ENCODE peak calls at places on chromosomes 3 and 15, in five cellular contexts. Y is IMR-90, G is lung, P is ovary, Q is pancreas. T is an unnamed sample.
A peak's percentile ranks its signal among the peaks of the same experiment; 100 is the strongest.

GRCh38 chr15:35549567-35549966 is 3.6 kb upstream of the DPH6 start:
- DNase-seq in Y (no peak), G (no peak), P (no peak), Q (no peak), T (no peak)

GRCh38 chr3:158057666-158058065 is 48.6 kb downstream of the SHOX2 start:
- DNase-seq in Y (no peak), G (no peak), P (no peak), Q (no peak), T (no peak)

GRCh38 chr3:179811321-179812095 is 158.7 kb downstream of the USP13 start:
- DNase-seq in Y (peak; percentile 93), G (peak; percentile 51), P (peak; percentile 43), Q (no peak), T (peak; percentile 12)

GRCh38 chr3:12963184-12963868 is 109.9 kb downstream of the IQSEC1 start:
- DNase-seq in Y (no peak), G (no peak), P (no peak), Q (no peak), T (no peak)

GRCh38 chr15:85539491-85539890 is 159.1 kb downstream of the AKAP13 start:
- DNase-seq in Y (no peak), G (no peak), P (no peak), Q (no peak), T (no peak)

GRCh38 chr15:47066386-47066785 is 650.9 kb upstream of the SEMA6D start:
- DNase-seq in Y (no peak), G (no peak), P (no peak), Q (no peak), T (no peak)

GRCh38 chr15:75584121-75584520 is 5.0 kb upstream of the PTPN9 start:
- DNase-seq in Y (peak; percentile 24), G (no peak), P (no peak), Q (no peak), T (peak; percentile 51)

GRCh38 chr3:114902691-114903101 is 244.4 kb downstream of the ZBTB20 start:
- DNase-seq in Y (peak; percentile 4), G (no peak), P (no peak), Q (no peak), T (peak; percentile 26)

GRCh38 chr3:108117245-108117644 is 26.4 kb upstream of the CD47 start:
- DNase-seq in Y (peak; percentile 51), G (no peak), P (no peak), Q (no peak), T (no peak)

GRCh38 chr3:116000315-116000714 is 377.0 kb downstream of the GAP43 start:
- DNase-seq in Y (peak; percentile 99), G (no peak), P (peak; percentile 18), Q (no peak), T (no peak)

GRCh38 chr15:56805466-56806146 is 72.3 kb upstream of the ZNF280D start:
- DNase-seq in Y (peak; percentile 87), G (no peak), P (peak; percentile 59), Q (no peak), T (no peak)

GRCh38 chr3:129936757-129937156 is 37.8 kb upstream of the TRH start:
- DNase-seq in Y (peak; percentile 28), G (peak; percentile 55), P (peak; percentile 48), Q (no peak), T (peak; percentile 32)

GRCh38 chr3:146160964-146161724 is at the start of gene PLOD2:
- DNase-seq in Y (peak; percentile 92), G (peak; percentile 75), P (peak; percentile 82), Q (peak; percentile 93), T (peak; percentile 85)

GRCh38 chr3:184472723-184473419 is 88.7 kb upstream of the EPHB3 start:
- DNase-seq in Y (no peak), G (no peak), P (peak; percentile 43), Q (no peak), T (peak; percentile 33)

GRCh38 chr3:144415492-144415891 is 443.9 kb downstream of the DIPK2A start:
- DNase-seq in Y (no peak), G (no peak), P (no peak), Q (no peak), T (no peak)

GRCh38 chr15:34837246-34838016 is 42.1 kb upstream of the ACTC1 start:
- DNase-seq in Y (peak; percentile 95), G (no peak), P (no peak), Q (no peak), T (peak; percentile 79)

GRCh38 chr15:89089316-89090230 is 1.3 kb downstream of the ABHD2 start:
- DNase-seq in Y (no peak), G (no peak), P (no peak), Q (no peak), T (no peak)

GRCh38 chr15:41490355-41490754 is 3.3 kb upstream of the ITPKA start:
- DNase-seq in Y (peak; percentile 99), G (no peak), P (no peak), Q (no peak), T (no peak)

GRCh38 chr3:127448161-127448561 is 142.4 kb downstream of the TPRA1 start:
- DNase-seq in Y (no peak), G (no peak), P (no peak), Q (peak; percentile 17), T (no peak)

GRCh38 chr15:70974004-70974832 is 81.6 kb downstream of the LRRC49 start:
- DNase-seq in Y (peak; percentile 83), G (no peak), P (no peak), Q (no peak), T (no peak)

GRCh38 chr15:62298811-62299210 is 133.7 kb upstream of the C2CD4B start:
- DNase-seq in Y (no peak), G (no peak), P (no peak), Q (no peak), T (peak; percentile 67)

GRCh38 chr15:62301993-62302665 is 137.0 kb upstream of the C2CD4B start:
- DNase-seq in Y (peak; percentile 1), G (no peak), P (no peak), Q (no peak), T (peak; percentile 60)

GRCh38 chr15:62296756-62297507 is 131.8 kb upstream of the C2CD4B start:
- DNase-seq in Y (no peak), G (no peak), P (no peak), Q (no peak), T (no peak)

GRCh38 chr15:62297933-62298332 is 132.8 kb upstream of the C2CD4B start:
- DNase-seq in Y (no peak), G (no peak), P (no peak), Q (no peak), T (no peak)

DNA sequence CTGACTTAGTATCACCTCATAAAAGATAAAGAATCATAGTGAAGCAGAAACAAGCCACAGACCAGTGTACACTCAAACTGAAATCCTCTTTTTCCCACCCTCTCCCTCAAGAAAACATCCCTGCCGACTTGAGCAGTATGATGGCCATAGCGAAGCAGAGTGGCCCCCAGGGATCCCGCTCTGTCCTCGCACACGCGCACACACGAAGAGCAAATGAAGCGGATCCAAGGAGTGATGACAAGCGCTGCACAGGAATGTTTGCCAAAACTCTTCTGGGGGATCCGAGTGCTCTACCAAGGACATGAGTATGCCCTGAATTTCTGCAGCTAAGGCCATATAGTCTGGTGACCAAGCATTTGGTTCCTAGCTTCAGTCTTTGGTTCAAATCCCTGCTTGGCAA is 134.5 kb upstream of the C2CD4B start:
- DNase-seq in Y (no peak), G (no peak), P (no peak), Q (no peak), T (peak; percentile 72)
- H3K4me3 ChIP-seq in Y (no peak overlapping the region), G (no peak overlapping the region), P (no peak overlapping the region), Q (no peak overlapping the region), T (no peak overlapping the region)

DNA sequence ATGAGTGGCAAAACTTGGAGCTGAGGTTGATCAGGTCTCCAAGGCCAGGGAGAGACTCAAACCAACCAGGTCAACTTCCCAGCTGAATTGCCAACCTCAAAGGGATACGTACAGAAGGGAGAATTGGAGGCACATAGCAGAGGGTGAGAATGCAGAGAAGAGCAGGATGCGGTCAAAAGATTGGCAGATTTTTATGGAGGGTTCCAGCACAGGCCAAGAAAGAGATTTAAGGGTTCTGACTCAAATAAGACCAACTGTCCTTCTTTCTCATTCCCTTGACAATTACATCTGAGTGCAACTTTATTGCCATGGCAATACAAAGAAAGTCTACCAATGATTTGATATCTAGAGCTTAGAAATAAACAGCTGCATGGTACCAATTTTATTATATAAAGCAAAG is 33.2 kb downstream of the SCG5 start:
- DNase-seq in Y (no peak), G (no peak), P (no peak), Q (no peak), T (no peak)
- TF ChIP-seq CTCF in Y (no peak), G (no peak), P (no peak), Q (no peak), T (no peak)

DNA sequence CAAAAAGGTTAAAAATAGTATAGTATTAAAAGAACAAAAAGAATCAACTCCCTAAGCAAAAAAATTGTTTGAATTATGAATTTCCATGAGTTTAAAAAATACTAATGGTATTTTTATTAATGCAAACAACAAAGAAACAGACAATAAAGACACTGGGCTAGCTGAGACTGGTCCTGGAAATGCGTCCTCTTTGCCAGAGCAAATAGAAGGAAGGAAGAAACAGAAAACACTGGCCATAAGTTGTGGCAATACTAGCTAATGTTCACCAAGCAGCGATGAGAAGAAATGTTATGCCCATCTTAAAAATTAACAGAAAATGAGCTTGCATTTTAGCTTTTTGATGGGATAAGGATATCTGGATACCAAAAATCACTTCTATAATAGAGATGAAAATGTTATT is 88.6 kb downstream of the TBL1XR1 start:
- DNase-seq in Y (no peak), G (no peak), P (no peak), Q (no peak), T (no peak)
- H3K4me1 ChIP-seq in Y (peaks cover 8% of the 10 kb centered on the region), G (peaks cover 9% of the 10 kb centered on the region), P (peaks cover 11% of the 10 kb centered on the region), Q (peaks cover 9% of the 10 kb centered on the region), T (peaks cover 71% of the 10 kb centered on the region)

GRCh38 chr3:195893121-195893449 is 15.3 kb downstream of the TNK2 start:
- DNase-seq in Y (no peak), G (no peak), P (no peak), Q (peak; percentile 78), T (peak; percentile 61)
- H3K4me3 ChIP-seq in Y (no peak overlapping the region), G (no peak overlapping the region), P (no peak overlapping the region), Q (no peak overlapping the region), T (no peak overlapping the region)

DNA sequence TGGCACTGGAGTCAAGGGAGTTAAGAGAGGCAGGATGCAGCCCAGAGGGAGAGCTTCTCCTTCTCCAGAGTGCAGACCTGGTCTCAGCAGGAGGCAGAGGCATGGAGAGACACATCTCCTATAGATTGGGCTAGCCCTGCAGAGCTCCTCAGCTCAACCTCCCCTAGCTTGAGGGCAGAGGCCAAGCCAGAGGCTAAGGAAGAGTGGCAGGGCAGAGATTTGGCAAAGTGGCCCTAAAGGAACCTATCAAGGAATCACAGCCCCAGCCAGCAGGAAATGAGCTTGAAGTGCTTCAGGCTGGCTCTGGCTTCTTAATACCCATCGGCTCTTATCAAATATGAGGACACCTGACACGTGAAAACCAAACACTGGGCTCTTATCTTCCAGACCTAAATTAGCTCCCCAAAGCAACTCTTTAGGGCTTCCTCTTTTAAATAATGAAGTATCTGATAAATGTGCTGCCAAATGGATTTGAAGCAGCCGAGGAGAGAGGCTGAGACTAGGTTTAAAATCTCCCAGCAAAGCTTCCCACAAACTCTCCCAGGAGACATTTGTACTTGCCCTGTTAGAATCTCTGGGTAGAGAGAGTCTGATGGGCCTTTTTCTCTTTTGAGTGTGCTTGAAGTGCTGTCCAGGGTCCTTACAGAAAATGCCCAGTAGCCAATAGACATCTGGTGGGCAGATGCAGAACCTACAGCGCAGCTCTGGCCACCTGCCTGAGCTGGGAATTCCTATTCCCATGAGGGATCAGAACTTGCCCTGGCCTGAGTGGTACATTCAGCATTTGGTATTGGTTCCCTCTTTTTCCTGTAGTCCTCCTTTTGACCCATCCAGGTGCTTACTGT is 271.4 kb downstream of the CLSTN2 start:
- DNase-seq in Y (peak; percentile 18), G (no peak), P (no peak), Q (no peak), T (peak; percentile 12)
- TF ChIP-seq CTCF in Y (no peak), G (no peak), P (no peak), Q (no peak), T (peak; percentile 22)

T was measured in thyroid gland.